ENCODE peak calls at places on chromosome 13, in eight cellular contexts. One of them, this sample, is unnamed.

GRCh38 chr13:32881074-32881791 is 135.0 kb upstream of the KL start:
- DNase-seq in heart right ventricle: no peak
- DNase-seq in AG04450: no peak
- DNase-seq in IMR-90: peak
- DNase-seq in ascending aorta: no peak
- DNase-seq in fibroblast of villous mesenchyme: peak
- DNase-seq in thoracic aorta: no peak
- DNase-seq in A673: peak
- DNase-seq in this sample: no peak

GRCh38 chr13:24660023-24660806 is 20.0 kb upstream of the ATP12A start:
- DNase-seq in IMR-90: no peak
- DNase-seq in ascending aorta: no peak
- DNase-seq in fibroblast of villous mesenchyme: peak
- DNase-seq in A673: no peak
- DNase-seq in thoracic aorta: no peak
- DNase-seq in AG04450: no peak
- DNase-seq in heart right ventricle: no peak
- DNase-seq in this sample: no peak

GRCh38 chr13:43472980-43473379 is 313.8 kb downstream of the ENOX1 start:
- DNase-seq in thoracic aorta: no peak
- DNase-seq in ascending aorta: no peak
- DNase-seq in IMR-90: no peak
- DNase-seq in fibroblast of villous mesenchyme: no peak
- DNase-seq in heart right ventricle: no peak
- DNase-seq in AG04450: no peak
- DNase-seq in A673: no peak
- DNase-seq in this sample: no peak

GRCh38 chr13:73835138-73835721 is 299.0 kb downstream of the KLF12 start:
- DNase-seq in heart right ventricle: no peak
- DNase-seq in AG04450: no peak
- DNase-seq in ascending aorta: no peak
- DNase-seq in A673: peak
- DNase-seq in thoracic aorta: no peak
- DNase-seq in IMR-90: peak
- DNase-seq in fibroblast of villous mesenchyme: peak
- DNase-seq in this sample: no peak

GRCh38 chr13:28326081-28326480 is 168.8 kb downstream of the FLT1 start:
- DNase-seq in AG04450: no peak
- DNase-seq in ascending aorta: no peak
- DNase-seq in fibroblast of villous mesenchyme: no peak
- DNase-seq in heart right ventricle: no peak
- DNase-seq in A673: no peak
- DNase-seq in thoracic aorta: no peak
- DNase-seq in IMR-90: no peak
- DNase-seq in this sample: no peak

GRCh38 chr13:83449666-83450395 is 432.4 kb downstream of the SLITRK1 start:
- DNase-seq in fibroblast of villous mesenchyme: peak
- DNase-seq in IMR-90: peak
- DNase-seq in ascending aorta: no peak
- DNase-seq in heart right ventricle: no peak
- DNase-seq in AG04450: peak
- DNase-seq in A673: no peak
- DNase-seq in thoracic aorta: no peak
- DNase-seq in this sample: peak

GRCh38 chr13:112370311-112370710 is 5.8 kb upstream of the SPACA7 start:
- DNase-seq in heart right ventricle: no peak
- DNase-seq in thoracic aorta: no peak
- DNase-seq in IMR-90: no peak
- DNase-seq in fibroblast of villous mesenchyme: no peak
- DNase-seq in ascending aorta: no peak
- DNase-seq in AG04450: no peak
- DNase-seq in A673: no peak
- DNase-seq in this sample: peak

GRCh38 chr13:93746589-93746988 is 520.0 kb downstream of the GPC6 start:
- DNase-seq in fibroblast of villous mesenchyme: no peak
- DNase-seq in AG04450: no peak
- DNase-seq in ascending aorta: no peak
- DNase-seq in A673: no peak
- DNase-seq in heart right ventricle: no peak
- DNase-seq in IMR-90: no peak
- DNase-seq in thoracic aorta: no peak
- DNase-seq in this sample: no peak

GRCh38 chr13:110525328-110526319 is 35.9 kb downstream of the RAB20 start:
- DNase-seq in fibroblast of villous mesenchyme: no peak
- DNase-seq in IMR-90: no peak
- DNase-seq in heart right ventricle: peak
- DNase-seq in thoracic aorta: no peak
- DNase-seq in ascending aorta: no peak
- DNase-seq in AG04450: no peak
- DNase-seq in A673: no peak
- DNase-seq in this sample: no peak

GRCh38 chr13:36323951-36324566 is 22.1 kb downstream of the SPART start:
- DNase-seq in IMR-90: peak
- DNase-seq in heart right ventricle: no peak
- DNase-seq in ascending aorta: no peak
- DNase-seq in fibroblast of villous mesenchyme: peak
- DNase-seq in A673: no peak
- DNase-seq in thoracic aorta: no peak
- DNase-seq in AG04450: no peak
- DNase-seq in this sample: peak

GRCh38 chr13:93476175-93476574 is 249.6 kb downstream of the GPC6 start:
- DNase-seq in AG04450: peak
- DNase-seq in thoracic aorta: no peak
- DNase-seq in ascending aorta: no peak
- DNase-seq in heart right ventricle: no peak
- DNase-seq in fibroblast of villous mesenchyme: peak
- DNase-seq in IMR-90: peak
- DNase-seq in A673: peak
- DNase-seq in this sample: peak

GRCh38 chr13:86838411-86839120 is 832.6 kb upstream of the SLITRK5 start:
- DNase-seq in ascending aorta: no peak
- DNase-seq in A673: no peak
- DNase-seq in heart right ventricle: no peak
- DNase-seq in AG04450: no peak
- DNase-seq in fibroblast of villous mesenchyme: no peak
- DNase-seq in thoracic aorta: no peak
- DNase-seq in IMR-90: no peak
- DNase-seq in this sample: no peak

GRCh38 chr13:64305246-64305645 is 2889.6 kb upstream of the PCDH20 start:
- DNase-seq in AG04450: no peak
- DNase-seq in fibroblast of villous mesenchyme: no peak
- DNase-seq in thoracic aorta: no peak
- DNase-seq in IMR-90: peak
- DNase-seq in heart right ventricle: no peak
- DNase-seq in ascending aorta: no peak
- DNase-seq in A673: no peak
- DNase-seq in this sample: no peak

GRCh38 chr13:35549481-35549880 is 73.0 kb upstream of the MAB21L1 start:
- DNase-seq in thoracic aorta: no peak
- DNase-seq in ascending aorta: no peak
- DNase-seq in IMR-90: peak
- DNase-seq in A673: peak
- DNase-seq in AG04450: no peak
- DNase-seq in fibroblast of villous mesenchyme: peak
- DNase-seq in heart right ventricle: no peak
- DNase-seq in this sample: no peak

GRCh38 chr13:48160879-48161278 is 66.0 kb upstream of the MED4 start:
- DNase-seq in heart right ventricle: no peak
- DNase-seq in IMR-90: no peak
- DNase-seq in ascending aorta: no peak
- DNase-seq in thoracic aorta: no peak
- DNase-seq in A673: peak
- DNase-seq in AG04450: no peak
- DNase-seq in fibroblast of villous mesenchyme: peak
- DNase-seq in this sample: peak

GRCh38 chr13:97460004-97460756 is 26.2 kb downstream of the RAP2A start:
- DNase-seq in ascending aorta: no peak
- DNase-seq in heart right ventricle: no peak
- DNase-seq in AG04450: no peak
- DNase-seq in fibroblast of villous mesenchyme: peak
- DNase-seq in A673: no peak
- DNase-seq in IMR-90: peak
- DNase-seq in thoracic aorta: no peak
- DNase-seq in this sample: no peak

GRCh38 chr13:99981115-99982020 is at the start of gene ZIC2:
- DNase-seq in A673: peak
- DNase-seq in heart right ventricle: no peak
- DNase-seq in thoracic aorta: no peak
- DNase-seq in fibroblast of villous mesenchyme: peak
- DNase-seq in ascending aorta: no peak
- DNase-seq in IMR-90: no peak
- DNase-seq in AG04450: no peak
- DNase-seq in this sample: peak

GRCh38 chr13:99978781-99979452 is 2.7 kb upstream of the ZIC2 start:
- DNase-seq in ascending aorta: no peak
- DNase-seq in fibroblast of villous mesenchyme: no peak
- DNase-seq in AG04450: no peak
- DNase-seq in thoracic aorta: no peak
- DNase-seq in A673: no peak
- DNase-seq in heart right ventricle: no peak
- DNase-seq in IMR-90: no peak
- DNase-seq in this sample: peak

GRCh38 chr13:99977912-99978780 is 3.4 kb upstream of the ZIC2 start:
- DNase-seq in ascending aorta: no peak
- DNase-seq in IMR-90: no peak
- DNase-seq in A673: no peak
- DNase-seq in AG04450: no peak
- DNase-seq in heart right ventricle: no peak
- DNase-seq in fibroblast of villous mesenchyme: no peak
- DNase-seq in thoracic aorta: no peak
- DNase-seq in this sample: no peak

GRCh38 chr13:99980201-99981114 is 1.1 kb upstream of the ZIC2 start:
- DNase-seq in fibroblast of villous mesenchyme: peak
- DNase-seq in A673: peak
- DNase-seq in thoracic aorta: no peak
- DNase-seq in IMR-90: peak
- DNase-seq in AG04450: no peak
- DNase-seq in ascending aorta: no peak
- DNase-seq in heart right ventricle: peak
- DNase-seq in this sample: peak

GRCh38 chr13:99979453-99980200 is 2.0 kb upstream of the ZIC2 start:
- DNase-seq in ascending aorta: no peak
- DNase-seq in AG04450: no peak
- DNase-seq in thoracic aorta: no peak
- DNase-seq in heart right ventricle: no peak
- DNase-seq in IMR-90: no peak
- DNase-seq in A673: peak
- DNase-seq in fibroblast of villous mesenchyme: no peak
- DNase-seq in this sample: no peak
- H3K4me3 ChIP-seq in ascending aorta: peak
- H3K4me3 ChIP-seq in AG04450: no peak
- H3K4me3 ChIP-seq in thoracic aorta: peak
- H3K4me3 ChIP-seq in heart right ventricle: peak
- H3K4me3 ChIP-seq in IMR-90: no peak
- H3K4me3 ChIP-seq in A673: peak
- H3K4me3 ChIP-seq in fibroblast of villous mesenchyme: no peak
- H3K4me3 ChIP-seq in this sample: peak

DNA sequence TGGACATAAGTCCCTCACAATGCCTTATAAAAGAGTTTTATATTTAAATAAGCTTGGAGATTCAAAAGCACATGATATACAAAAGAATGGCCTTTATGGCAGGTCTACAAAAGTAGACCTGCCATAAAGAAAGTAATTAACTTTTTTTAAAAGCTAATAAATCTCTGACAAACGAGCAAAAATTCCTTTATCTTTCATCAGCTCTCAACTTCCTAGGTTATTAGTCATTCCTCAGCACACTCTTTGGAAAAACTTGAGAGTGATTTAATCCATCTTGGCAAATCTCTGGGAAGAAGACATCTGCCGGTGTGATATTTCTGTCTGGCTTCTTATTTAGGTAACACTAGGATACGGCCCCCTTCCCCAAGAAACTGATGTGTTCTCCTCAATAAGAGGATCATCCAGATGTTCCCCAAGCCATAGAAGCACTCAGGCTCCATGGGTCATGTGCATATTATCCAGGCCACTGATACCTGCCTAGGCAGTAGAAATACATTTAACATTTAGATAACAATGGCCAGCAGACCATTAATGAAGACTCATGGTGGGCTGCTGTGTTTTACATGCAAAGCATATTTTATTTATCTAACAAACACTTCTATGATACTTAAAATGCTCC is 372.7 kb downstream of the LIG4 start:
- DNase-seq in fibroblast of villous mesenchyme: peak
- DNase-seq in ascending aorta: no peak
- DNase-seq in A673: peak
- DNase-seq in heart right ventricle: no peak
- DNase-seq in thoracic aorta: no peak
- DNase-seq in AG04450: no peak
- DNase-seq in IMR-90: peak
- DNase-seq in this sample: no peak
- H3K4me3 ChIP-seq in fibroblast of villous mesenchyme: no peak
- H3K4me3 ChIP-seq in ascending aorta: no peak
- H3K4me3 ChIP-seq in A673: no peak
- H3K4me3 ChIP-seq in heart right ventricle: no peak
- H3K4me3 ChIP-seq in thoracic aorta: no peak
- H3K4me3 ChIP-seq in AG04450: no peak
- H3K4me3 ChIP-seq in IMR-90: no peak
- H3K4me3 ChIP-seq in this sample: no peak

DNA sequence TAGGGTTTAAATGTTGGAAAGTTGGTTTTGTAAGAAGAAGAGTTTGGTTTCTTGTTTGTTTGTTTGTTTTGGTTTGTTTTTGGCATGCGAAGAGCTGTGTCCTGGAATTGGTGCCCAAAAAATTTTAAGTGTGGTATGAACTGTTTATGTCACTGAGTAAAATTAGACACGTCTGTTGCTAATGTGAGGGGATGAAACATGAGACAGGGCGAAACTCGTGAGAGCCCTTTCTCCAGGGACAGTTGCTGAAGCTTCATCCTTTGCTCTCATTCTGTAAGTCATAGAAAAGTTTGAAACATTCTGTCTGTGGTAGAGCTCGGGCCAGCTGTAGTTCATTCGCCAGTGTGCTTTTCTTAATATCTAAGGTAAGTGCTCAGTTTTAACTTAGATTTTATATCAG is at the start of gene SGCG:
- DNase-seq in thoracic aorta: no peak
- DNase-seq in IMR-90: no peak
- DNase-seq in heart right ventricle: no peak
- DNase-seq in A673: no peak
- DNase-seq in fibroblast of villous mesenchyme: no peak
- DNase-seq in ascending aorta: no peak
- DNase-seq in AG04450: no peak
- DNase-seq in this sample: no peak
- H3K4me3 ChIP-seq in thoracic aorta: no peak
- H3K4me3 ChIP-seq in IMR-90: no peak
- H3K4me3 ChIP-seq in heart right ventricle: peak
- H3K4me3 ChIP-seq in A673: no peak
- H3K4me3 ChIP-seq in fibroblast of villous mesenchyme: no peak
- H3K4me3 ChIP-seq in ascending aorta: no peak
- H3K4me3 ChIP-seq in AG04450: no peak
- H3K4me3 ChIP-seq in this sample: no peak

GRCh38 chr13:44826586-44827350 is 162.5 kb downstream of the NUFIP1 start:
- DNase-seq in thoracic aorta: no peak
- DNase-seq in A673: no peak
- DNase-seq in heart right ventricle: no peak
- DNase-seq in AG04450: no peak
- DNase-seq in ascending aorta: no peak
- DNase-seq in fibroblast of villous mesenchyme: no peak
- DNase-seq in IMR-90: no peak
- DNase-seq in this sample: no peak

GRCh38 chr13:44822291-44822690 is 167.0 kb downstream of the NUFIP1 start:
- DNase-seq in fibroblast of villous mesenchyme: no peak
- DNase-seq in heart right ventricle: no peak
- DNase-seq in AG04450: no peak
- DNase-seq in IMR-90: no peak
- DNase-seq in thoracic aorta: no peak
- DNase-seq in ascending aorta: no peak
- DNase-seq in A673: no peak
- DNase-seq in this sample: peak

GRCh38 chr13:44825951-44826350 is 163.3 kb downstream of the NUFIP1 start:
- DNase-seq in heart right ventricle: no peak
- DNase-seq in fibroblast of villous mesenchyme: no peak
- DNase-seq in A673: no peak
- DNase-seq in AG04450: no peak
- DNase-seq in IMR-90: no peak
- DNase-seq in ascending aorta: no peak
- DNase-seq in thoracic aorta: no peak
- DNase-seq in this sample: no peak
- H3K4me3 ChIP-seq in heart right ventricle: no peak
- H3K4me3 ChIP-seq in fibroblast of villous mesenchyme: no peak
- H3K4me3 ChIP-seq in A673: no peak
- H3K4me3 ChIP-seq in AG04450: no peak
- H3K4me3 ChIP-seq in IMR-90: no peak
- H3K4me3 ChIP-seq in ascending aorta: no peak
- H3K4me3 ChIP-seq in thoracic aorta: no peak
- H3K4me3 ChIP-seq in this sample: no peak